ENCODE peak calls at places on chromosomes 12 and 14, in five cellular contexts. One of them, this sample, is unnamed. For H3K36me3, the result is how much of the 10 kb centered on the place peaks cover.

GRCh38 chr12:53652366-53652765 is 23.5 kb downstream of the ATP5MC2 start:
- DNase-seq in kidney: no peak
- DNase-seq in esophagus squamous epithelium: no peak
- DNase-seq in left ventricle myocardium inferior: no peak
- DNase-seq in CD8-positive, alpha-beta T cell: no peak
- DNase-seq in this sample: no peak

GRCh38 chr12:131505561-131505960 is 205.3 kb upstream of the SFSWAP start:
- DNase-seq in esophagus squamous epithelium: no peak
- DNase-seq in CD8-positive, alpha-beta T cell: no peak
- DNase-seq in kidney: no peak
- DNase-seq in left ventricle myocardium inferior: no peak
- DNase-seq in this sample: no peak

GRCh38 chr12:3662516-3662915 is 90.4 kb downstream of the CRACR2A start:
- DNase-seq in left ventricle myocardium inferior: no peak
- DNase-seq in kidney: no peak
- DNase-seq in CD8-positive, alpha-beta T cell: no peak
- DNase-seq in esophagus squamous epithelium: no peak
- DNase-seq in this sample: no peak

GRCh38 chr14:26765768-26766550 is 168.1 kb upstream of the NOVA1 start:
- DNase-seq in left ventricle myocardium inferior: peak
- DNase-seq in CD8-positive, alpha-beta T cell: no peak
- DNase-seq in esophagus squamous epithelium: no peak
- DNase-seq in kidney: no peak
- DNase-seq in this sample: no peak

GRCh38 chr12:132484183-132484890 is 5.6 kb upstream of the FBRSL1 start:
- DNase-seq in kidney: peak
- DNase-seq in left ventricle myocardium inferior: no peak
- DNase-seq in CD8-positive, alpha-beta T cell: no peak
- DNase-seq in esophagus squamous epithelium: no peak
- DNase-seq in this sample: no peak

GRCh38 chr12:123967121-123967586 is 5.5 kb downstream of the CCDC92 start:
- DNase-seq in esophagus squamous epithelium: no peak
- DNase-seq in CD8-positive, alpha-beta T cell: no peak
- DNase-seq in left ventricle myocardium inferior: no peak
- DNase-seq in kidney: no peak
- DNase-seq in this sample: no peak

GRCh38 chr12:42584539-42585174 is 4.9 kb downstream of the PRICKLE1 start:
- DNase-seq in left ventricle myocardium inferior: no peak
- DNase-seq in kidney: no peak
- DNase-seq in esophagus squamous epithelium: no peak
- DNase-seq in CD8-positive, alpha-beta T cell: no peak
- DNase-seq in this sample: no peak

GRCh38 chr12:106446429-106447092 is 89.0 kb downstream of the POLR3B start:
- DNase-seq in esophagus squamous epithelium: no peak
- DNase-seq in kidney: no peak
- DNase-seq in left ventricle myocardium inferior: no peak
- DNase-seq in CD8-positive, alpha-beta T cell: no peak
- DNase-seq in this sample: no peak

GRCh38 chr14:95577067-95577800 is 42.4 kb downstream of the GLRX5 start:
- DNase-seq in esophagus squamous epithelium: no peak
- DNase-seq in left ventricle myocardium inferior: no peak
- DNase-seq in CD8-positive, alpha-beta T cell: no peak
- DNase-seq in kidney: no peak
- DNase-seq in this sample: no peak

GRCh38 chr14:21308132-21308478 is 28.2 kb downstream of the RPGRIP1 start:
- DNase-seq in left ventricle myocardium inferior: no peak
- DNase-seq in CD8-positive, alpha-beta T cell: no peak
- DNase-seq in kidney: no peak
- DNase-seq in esophagus squamous epithelium: no peak
- DNase-seq in this sample: no peak

GRCh38 chr12:121287267-121287954 is 9.1 kb downstream of the CAMKK2 start:
- DNase-seq in CD8-positive, alpha-beta T cell: no peak
- DNase-seq in kidney: peak
- DNase-seq in esophagus squamous epithelium: no peak
- DNase-seq in left ventricle myocardium inferior: no peak
- DNase-seq in this sample: no peak

GRCh38 chr12:76611533-76611932 is 52.0 kb upstream of the OSBPL8 start:
- DNase-seq in esophagus squamous epithelium: no peak
- DNase-seq in kidney: no peak
- DNase-seq in CD8-positive, alpha-beta T cell: no peak
- DNase-seq in left ventricle myocardium inferior: no peak
- DNase-seq in this sample: no peak

GRCh38 chr12:81797100-81797499 is 38.0 kb upstream of the PPFIA2 start:
- DNase-seq in kidney: no peak
- DNase-seq in CD8-positive, alpha-beta T cell: no peak
- DNase-seq in left ventricle myocardium inferior: no peak
- DNase-seq in esophagus squamous epithelium: no peak
- DNase-seq in this sample: no peak

GRCh38 chr14:73238262-73238852 is 1.1 kb downstream of the PAPLN start:
- DNase-seq in kidney: peak
- DNase-seq in left ventricle myocardium inferior: no peak
- DNase-seq in esophagus squamous epithelium: no peak
- DNase-seq in CD8-positive, alpha-beta T cell: no peak
- DNase-seq in this sample: no peak

GRCh38 chr12:110345176-110345651 is 58.3 kb downstream of the ANAPC7 start:
- DNase-seq in kidney: peak
- DNase-seq in CD8-positive, alpha-beta T cell: no peak
- DNase-seq in esophagus squamous epithelium: peak
- DNase-seq in left ventricle myocardium inferior: no peak
- DNase-seq in this sample: no peak

GRCh38 chr14:26841920-26842741 is 244.3 kb upstream of the NOVA1 start:
- DNase-seq in kidney: peak
- DNase-seq in CD8-positive, alpha-beta T cell: no peak
- DNase-seq in esophagus squamous epithelium: no peak
- DNase-seq in left ventricle myocardium inferior: no peak
- DNase-seq in this sample: peak

GRCh38 chr12:103742349-103742784 is 98.7 kb downstream of the NT5DC3 start:
- DNase-seq in CD8-positive, alpha-beta T cell: no peak
- DNase-seq in kidney: no peak
- DNase-seq in esophagus squamous epithelium: no peak
- DNase-seq in left ventricle myocardium inferior: no peak
- DNase-seq in this sample: peak

GRCh38 chr12:64457036-64457435 is 5.1 kb downstream of the TBK1 start:
- DNase-seq in kidney: no peak
- DNase-seq in left ventricle myocardium inferior: no peak
- DNase-seq in CD8-positive, alpha-beta T cell: no peak
- DNase-seq in esophagus squamous epithelium: no peak
- DNase-seq in this sample: no peak

GRCh38 chr12:84696281-84696680 is 216.3 kb downstream of the SLC6A15 start:
- DNase-seq in kidney: no peak
- DNase-seq in left ventricle myocardium inferior: no peak
- DNase-seq in CD8-positive, alpha-beta T cell: no peak
- DNase-seq in esophagus squamous epithelium: no peak
- DNase-seq in this sample: no peak

GRCh38 chr12:71947645-71948105 is 9.0 kb downstream of the TPH2 start:
- DNase-seq in left ventricle myocardium inferior: no peak
- DNase-seq in CD8-positive, alpha-beta T cell: no peak
- DNase-seq in esophagus squamous epithelium: no peak
- DNase-seq in kidney: no peak
- DNase-seq in this sample: no peak

GRCh38 chr12:113396828-113397496 is 6.7 kb downstream of the SDS start:
- DNase-seq in left ventricle myocardium inferior: no peak
- DNase-seq in kidney: no peak
- DNase-seq in CD8-positive, alpha-beta T cell: no peak
- DNase-seq in esophagus squamous epithelium: no peak
- DNase-seq in this sample: no peak

GRCh38 chr12:59066445-59066844 is 146.1 kb upstream of the LRIG3 start:
- DNase-seq in CD8-positive, alpha-beta T cell: no peak
- DNase-seq in kidney: no peak
- DNase-seq in left ventricle myocardium inferior: no peak
- DNase-seq in esophagus squamous epithelium: no peak
- DNase-seq in this sample: no peak

GRCh38 chr12:81147286-81147919 is 69.5 kb downstream of the ACSS3 start:
- DNase-seq in kidney: no peak
- DNase-seq in esophagus squamous epithelium: no peak
- DNase-seq in CD8-positive, alpha-beta T cell: no peak
- DNase-seq in left ventricle myocardium inferior: no peak
- DNase-seq in this sample: no peak

GRCh38 chr12:7131502-7131866 is 1.3 kb downstream of the CLSTN3 start:
- DNase-seq in kidney: no peak
- DNase-seq in CD8-positive, alpha-beta T cell: no peak
- DNase-seq in esophagus squamous epithelium: no peak
- DNase-seq in left ventricle myocardium inferior: no peak
- DNase-seq in this sample: no peak

GRCh38 chr12:49093746-49094103 is 876 bp downstream of the DHH start:
- DNase-seq in CD8-positive, alpha-beta T cell: no peak
- DNase-seq in left ventricle myocardium inferior: peak
- DNase-seq in esophagus squamous epithelium: no peak
- DNase-seq in kidney: no peak
- DNase-seq in this sample: no peak

GRCh38 chr12:110705309-110705708 is 16.4 kb upstream of the HVCN1 start:
- DNase-seq in left ventricle myocardium inferior: no peak
- DNase-seq in CD8-positive, alpha-beta T cell: no peak
- DNase-seq in esophagus squamous epithelium: no peak
- DNase-seq in kidney: no peak
- DNase-seq in this sample: no peak

GRCh38 chr14:101889898-101890297 is 74.5 kb upstream of the DYNC1H1 start:
- DNase-seq in kidney: no peak
- DNase-seq in esophagus squamous epithelium: no peak
- DNase-seq in left ventricle myocardium inferior: no peak
- DNase-seq in CD8-positive, alpha-beta T cell: no peak
- DNase-seq in this sample: peak

GRCh38 chr12:108390495-108391203 is 51.5 kb upstream of the CMKLR1 start:
- DNase-seq in CD8-positive, alpha-beta T cell: no peak
- DNase-seq in esophagus squamous epithelium: no peak
- DNase-seq in kidney: no peak
- DNase-seq in left ventricle myocardium inferior: no peak
- DNase-seq in this sample: no peak

GRCh38 chr12:54689984-54690383 is 41.8 kb upstream of the DCD start:
- DNase-seq in left ventricle myocardium inferior: no peak
- DNase-seq in esophagus squamous epithelium: no peak
- DNase-seq in kidney: no peak
- DNase-seq in CD8-positive, alpha-beta T cell: no peak
- DNase-seq in this sample: no peak

GRCh38 chr12:57515934-57516541 is 4.3 kb downstream of the DDIT3 start:
- DNase-seq in CD8-positive, alpha-beta T cell: no peak
- DNase-seq in kidney: no peak
- DNase-seq in left ventricle myocardium inferior: no peak
- DNase-seq in esophagus squamous epithelium: no peak
- DNase-seq in this sample: no peak

GRCh38 chr12:96500686-96501085 is 11.3 kb downstream of the CFAP54 start:
- DNase-seq in kidney: no peak
- DNase-seq in esophagus squamous epithelium: no peak
- DNase-seq in left ventricle myocardium inferior: no peak
- DNase-seq in CD8-positive, alpha-beta T cell: no peak
- DNase-seq in this sample: no peak

GRCh38 chr14:68908201-68908600 is 70.9 kb downstream of the ACTN1 start:
- DNase-seq in kidney: peak
- DNase-seq in CD8-positive, alpha-beta T cell: no peak
- DNase-seq in esophagus squamous epithelium: no peak
- DNase-seq in left ventricle myocardium inferior: no peak
- DNase-seq in this sample: no peak

GRCh38 chr14:68902357-68902756 is 76.7 kb downstream of the ACTN1 start:
- DNase-seq in esophagus squamous epithelium: no peak
- DNase-seq in left ventricle myocardium inferior: no peak
- DNase-seq in kidney: peak
- DNase-seq in CD8-positive, alpha-beta T cell: no peak
- DNase-seq in this sample: no peak

GRCh38 chr14:68908860-68909259 is 70.2 kb downstream of the ACTN1 start:
- DNase-seq in kidney: peak
- DNase-seq in CD8-positive, alpha-beta T cell: no peak
- DNase-seq in left ventricle myocardium inferior: no peak
- DNase-seq in esophagus squamous epithelium: no peak
- DNase-seq in this sample: no peak

GRCh38 chr14:68906439-68906838 is 72.7 kb downstream of the ACTN1 start:
- DNase-seq in left ventricle myocardium inferior: no peak
- DNase-seq in CD8-positive, alpha-beta T cell: no peak
- DNase-seq in kidney: peak
- DNase-seq in esophagus squamous epithelium: no peak
- DNase-seq in this sample: no peak

GRCh38 chr14:68905107-68905895 is 73.8 kb downstream of the ACTN1 start:
- DNase-seq in left ventricle myocardium inferior: no peak
- DNase-seq in kidney: peak
- DNase-seq in esophagus squamous epithelium: no peak
- DNase-seq in CD8-positive, alpha-beta T cell: no peak
- DNase-seq in this sample: no peak
- H3K36me3 ChIP-seq in left ventricle myocardium inferior: half or more
- H3K36me3 ChIP-seq in kidney: under half
- H3K36me3 ChIP-seq in esophagus squamous epithelium: under half
- H3K36me3 ChIP-seq in CD8-positive, alpha-beta T cell: half or more
- H3K36me3 ChIP-seq in this sample: under half

DNA sequence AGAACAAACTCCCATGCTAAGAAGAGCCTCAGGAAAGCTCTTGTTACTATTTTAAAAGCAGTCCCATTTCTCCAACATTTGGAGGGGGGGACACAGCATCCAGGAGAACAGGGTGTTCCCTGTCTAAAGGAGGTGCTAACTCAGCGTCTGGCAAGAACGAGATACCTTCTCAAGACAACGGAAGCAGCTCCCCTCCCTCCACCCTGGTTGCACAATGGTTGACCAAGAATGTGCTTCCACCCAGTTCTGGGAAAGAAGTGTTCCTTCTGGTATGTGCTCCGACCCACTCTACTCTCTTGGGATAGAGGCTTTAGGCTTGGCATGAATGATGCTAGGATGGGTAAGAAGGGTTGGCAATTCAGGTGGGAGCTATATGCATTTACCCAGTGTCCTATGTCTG is 1.5 kb upstream of the KRT6A start:
- DNase-seq in left ventricle myocardium inferior: peak
- DNase-seq in kidney: no peak
- DNase-seq in CD8-positive, alpha-beta T cell: no peak
- DNase-seq in esophagus squamous epithelium: no peak
- DNase-seq in this sample: no peak
- H3K27ac ChIP-seq in left ventricle myocardium inferior: peak
- H3K27ac ChIP-seq in kidney: no peak
- H3K27ac ChIP-seq in CD8-positive, alpha-beta T cell: no peak
- H3K27ac ChIP-seq in esophagus squamous epithelium: peak
- H3K27ac ChIP-seq in this sample: no peak

GRCh38 chr12:51118706-51119105 is 35.3 kb upstream of the CSRNP2 start:
- DNase-seq in left ventricle myocardium inferior: no peak
- DNase-seq in kidney: no peak
- DNase-seq in CD8-positive, alpha-beta T cell: no peak
- DNase-seq in esophagus squamous epithelium: no peak
- DNase-seq in this sample: no peak
- TF ChIP-seq CTCF in left ventricle myocardium inferior: no peak
- TF ChIP-seq CTCF in kidney: no peak
- TF ChIP-seq CTCF in CD8-positive, alpha-beta T cell: no peak
- TF ChIP-seq CTCF in esophagus squamous epithelium: no peak
- TF ChIP-seq CTCF in this sample: no peak

GRCh38 chr14:68939893-68940613 is 39.0 kb downstream of the ACTN1 start:
- DNase-seq in left ventricle myocardium inferior: peak
- DNase-seq in kidney: peak
- DNase-seq in esophagus squamous epithelium: no peak
- DNase-seq in CD8-positive, alpha-beta T cell: no peak
- DNase-seq in this sample: peak

GRCh38 chr14:68939424-68939892 is 39.6 kb downstream of the ACTN1 start:
- DNase-seq in esophagus squamous epithelium: no peak
- DNase-seq in CD8-positive, alpha-beta T cell: no peak
- DNase-seq in left ventricle myocardium inferior: no peak
- DNase-seq in kidney: no peak
- DNase-seq in this sample: no peak

GRCh38 chr14:68942281-68943035 is 36.6 kb downstream of the ACTN1 start:
- DNase-seq in CD8-positive, alpha-beta T cell: no peak
- DNase-seq in kidney: no peak
- DNase-seq in left ventricle myocardium inferior: no peak
- DNase-seq in esophagus squamous epithelium: no peak
- DNase-seq in this sample: no peak

GRCh38 chr14:68941820-68942219 is 37.3 kb downstream of the ACTN1 start:
- DNase-seq in left ventricle myocardium inferior: peak
- DNase-seq in CD8-positive, alpha-beta T cell: no peak
- DNase-seq in esophagus squamous epithelium: no peak
- DNase-seq in kidney: peak
- DNase-seq in this sample: no peak

GRCh38 chr14:68940614-68941185 is 38.4 kb downstream of the ACTN1 start:
- DNase-seq in kidney: peak
- DNase-seq in CD8-positive, alpha-beta T cell: no peak
- DNase-seq in left ventricle myocardium inferior: no peak
- DNase-seq in esophagus squamous epithelium: no peak
- DNase-seq in this sample: no peak
- H3K36me3 ChIP-seq in kidney: under half
- H3K36me3 ChIP-seq in CD8-positive, alpha-beta T cell: under half
- H3K36me3 ChIP-seq in left ventricle myocardium inferior: under half
- H3K36me3 ChIP-seq in esophagus squamous epithelium: under half
- H3K36me3 ChIP-seq in this sample: under half

This sample was measured in Peyer's patch.